ENCODE peak calls at places on chromosomes 3 and 15, in seven cellular contexts. I, D, Q, L, W, V and A are unnamed samples.

GRCh38 chr15:99476413-99477222 is 89.2 kb upstream of the MEF2A start:
- DNase-seq in W (peak; percentile 54), I (peak; percentile 40), Q (peak; percentile 96), L (no peak), V (peak; percentile 100), D (peak; percentile 44), A (no peak)

GRCh38 chr3:105616374-105616915 is 249.7 kb downstream of the ALCAM start:
- DNase-seq in D (no peak), L (no peak), Q (no peak), I (no peak), V (no peak), W (no peak), A (no peak)

GRCh38 chr15:35624881-35625280 is 78.9 kb upstream of the DPH6 start:
- DNase-seq in D (no peak), V (peak; percentile 86), L (no peak), W (no peak), Q (peak; percentile 84), I (no peak), A (peak; percentile 78)

GRCh38 chr3:140842984-140843649 is 98.5 kb upstream of the SLC25A36 start:
- DNase-seq in V (no peak), D (no peak), W (no peak), L (no peak), Q (no peak), I (no peak), A (no peak)

GRCh38 chr15:33044598-33044997 is 149.9 kb downstream of the FMN1 start:
- DNase-seq in V (no peak), L (no peak), W (no peak), D (no peak), I (no peak), Q (no peak), A (no peak)

GRCh38 chr15:91660174-91660649 is 193.3 kb upstream of the SLCO3A1 start:
- DNase-seq in L (no peak), Q (no peak), W (no peak), D (no peak), V (no peak), I (no peak), A (no peak)

GRCh38 chr15:39594056-39594763 is 13.3 kb downstream of the THBS1 start:
- DNase-seq in D (no peak), I (no peak), Q (peak; percentile 35), W (no peak), L (no peak), V (peak; percentile 8), A (no peak)

GRCh38 chr3:43207628-43208085 is 78.7 kb upstream of the SNRK start:
- DNase-seq in W (no peak), L (no peak), I (no peak), V (no peak), Q (peak; percentile 35), D (no peak), A (no peak)

GRCh38 chr3:129461461-129462146 is 21.6 kb downstream of the IFT122 start:
- DNase-seq in W (peak; percentile 51), Q (peak; percentile 86), L (no peak), V (no peak), D (peak; percentile 40), I (no peak), A (no peak)

DNA sequence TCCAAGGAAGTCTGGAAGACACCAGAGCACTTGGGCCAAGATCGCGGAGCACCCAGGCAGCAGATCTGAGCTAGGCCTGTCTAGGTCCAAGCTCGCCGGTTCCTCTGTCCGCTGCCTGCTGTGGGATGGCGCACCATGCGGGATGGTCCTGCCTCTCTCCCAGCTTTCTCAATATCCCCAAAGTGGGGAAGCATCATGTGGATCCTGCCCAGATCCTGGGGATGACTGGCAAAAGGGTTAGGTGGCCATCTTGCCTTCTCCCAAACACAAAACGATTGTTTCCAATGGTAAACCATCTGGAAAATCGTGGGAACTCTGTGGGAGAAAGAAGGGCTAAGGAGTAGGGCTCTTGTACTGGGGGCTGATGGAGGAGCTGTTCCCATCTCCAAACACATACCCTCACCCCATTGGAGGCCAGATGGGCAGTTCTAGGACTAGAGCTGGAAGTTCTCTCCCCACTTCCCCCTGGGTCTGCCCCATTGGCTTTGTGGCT is 8.9 kb downstream of the PRKCD start:
- DNase-seq in D (no peak), L (no peak), V (no peak), I (no peak), W (no peak), Q (no peak), A (no peak)
- H3K27ac ChIP-seq in D (peak overlapping the region; percentile 36), L (no peak overlapping the region), V (no peak overlapping the region), I (no peak overlapping the region), W (no peak overlapping the region), Q (no peak overlapping the region), A (no peak overlapping the region)

GRCh38 chr15:41661078-41661528 is 898 bp downstream of the MGA start:
- DNase-seq in D (no peak), L (no peak), I (peak; percentile 8), V (no peak), Q (no peak), W (no peak), A (no peak)

GRCh38 chr15:41659190-41659589 is 1.0 kb upstream of the MGA start:
- DNase-seq in I (no peak), V (no peak), W (no peak), D (no peak), Q (no peak), L (no peak), A (no peak)

GRCh38 chr15:41661529-41662225 is 1.5 kb downstream of the MGA start:
- DNase-seq in V (peak; percentile 87), I (peak; percentile 77), L (peak; percentile 73), W (peak; percentile 66), Q (peak; percentile 94), D (peak; percentile 67), A (peak; percentile 78)

GRCh38 chr15:41659855-41660234 is 360 bp upstream of the MGA start:
- DNase-seq in Q (no peak), L (no peak), I (no peak), V (no peak), D (peak; percentile 17), W (no peak), A (no peak)

DNA sequence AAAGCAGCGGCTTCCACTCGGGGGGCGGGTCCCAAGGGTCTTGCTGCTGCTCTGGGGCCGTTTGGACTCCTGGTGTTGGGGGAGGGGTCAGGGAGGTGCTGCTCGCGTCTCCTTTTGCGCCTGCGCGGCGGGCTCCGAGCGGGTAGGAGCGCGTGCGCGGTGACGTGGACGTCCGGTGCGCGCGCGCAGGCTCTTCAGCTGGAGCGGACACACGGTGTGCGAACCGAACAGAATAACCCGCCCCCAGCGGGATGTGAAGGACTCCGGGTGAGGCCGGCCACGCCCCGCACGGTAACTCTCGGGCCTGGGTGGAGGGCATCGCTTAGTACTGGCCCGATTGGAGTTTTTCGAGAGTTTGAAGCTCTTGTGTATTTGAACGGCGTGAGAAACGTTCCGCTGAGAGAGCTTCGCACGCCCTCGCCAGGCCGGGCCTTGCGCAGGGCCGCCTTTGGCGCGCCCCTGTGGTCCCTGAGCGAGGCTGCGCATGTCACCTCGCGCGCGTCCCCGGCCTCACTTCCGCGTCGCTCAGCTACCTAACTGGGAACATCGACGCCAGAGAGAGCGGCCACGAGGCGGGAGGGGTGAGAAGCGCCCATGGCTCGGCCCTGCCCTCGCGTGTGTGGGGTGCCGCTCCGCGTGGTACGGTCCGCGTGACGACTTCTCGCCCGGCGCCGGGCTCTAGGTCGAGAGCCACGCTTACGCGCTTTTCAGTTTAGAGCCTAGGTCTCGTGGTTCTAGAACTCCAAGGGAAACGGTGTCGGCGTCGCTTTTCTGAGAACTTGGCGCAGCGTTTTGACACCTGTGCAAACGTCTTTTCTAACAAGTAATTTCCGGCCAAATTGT is at the start of gene MGA:
- DNase-seq in I (peak; percentile 91), V (peak; percentile 93), Q (peak; percentile 94), D (peak; percentile 91), W (peak; percentile 91), L (peak; percentile 88), A (peak; percentile 93)
- H3K27ac ChIP-seq in I (peak within 1 kb of the TSS; percentile 82), V (peak within 1 kb of the TSS; percentile 86), Q (peak within 1 kb of the TSS; percentile 88), D (peak within 1 kb of the TSS; percentile 88), W (peak within 1 kb of the TSS; percentile 80), L (peak within 1 kb of the TSS; percentile 65), A (peak within 1 kb of the TSS; percentile 61)

GRCh38 chr15:67090297-67091072 is 25.1 kb downstream of the SMAD3 start:
- DNase-seq in D (no peak), Q (peak; percentile 58), V (no peak), L (no peak), I (no peak), W (no peak), A (no peak)

GRCh38 chr15:67087507-67088172 is 22.2 kb downstream of the SMAD3 start:
- DNase-seq in V (no peak), L (no peak), W (no peak), Q (no peak), D (no peak), I (no peak), A (no peak)

GRCh38 chr15:67091073-67091965 is 25.9 kb downstream of the SMAD3 start:
- DNase-seq in D (peak; percentile 74), L (peak; percentile 77), W (peak; percentile 73), I (no peak), V (peak; percentile 99), Q (peak; percentile 98), A (no peak)

GRCh38 chr15:67091966-67092677 is 26.7 kb downstream of the SMAD3 start:
- DNase-seq in V (no peak), Q (no peak), D (no peak), W (no peak), I (no peak), L (no peak), A (no peak)

DNA sequence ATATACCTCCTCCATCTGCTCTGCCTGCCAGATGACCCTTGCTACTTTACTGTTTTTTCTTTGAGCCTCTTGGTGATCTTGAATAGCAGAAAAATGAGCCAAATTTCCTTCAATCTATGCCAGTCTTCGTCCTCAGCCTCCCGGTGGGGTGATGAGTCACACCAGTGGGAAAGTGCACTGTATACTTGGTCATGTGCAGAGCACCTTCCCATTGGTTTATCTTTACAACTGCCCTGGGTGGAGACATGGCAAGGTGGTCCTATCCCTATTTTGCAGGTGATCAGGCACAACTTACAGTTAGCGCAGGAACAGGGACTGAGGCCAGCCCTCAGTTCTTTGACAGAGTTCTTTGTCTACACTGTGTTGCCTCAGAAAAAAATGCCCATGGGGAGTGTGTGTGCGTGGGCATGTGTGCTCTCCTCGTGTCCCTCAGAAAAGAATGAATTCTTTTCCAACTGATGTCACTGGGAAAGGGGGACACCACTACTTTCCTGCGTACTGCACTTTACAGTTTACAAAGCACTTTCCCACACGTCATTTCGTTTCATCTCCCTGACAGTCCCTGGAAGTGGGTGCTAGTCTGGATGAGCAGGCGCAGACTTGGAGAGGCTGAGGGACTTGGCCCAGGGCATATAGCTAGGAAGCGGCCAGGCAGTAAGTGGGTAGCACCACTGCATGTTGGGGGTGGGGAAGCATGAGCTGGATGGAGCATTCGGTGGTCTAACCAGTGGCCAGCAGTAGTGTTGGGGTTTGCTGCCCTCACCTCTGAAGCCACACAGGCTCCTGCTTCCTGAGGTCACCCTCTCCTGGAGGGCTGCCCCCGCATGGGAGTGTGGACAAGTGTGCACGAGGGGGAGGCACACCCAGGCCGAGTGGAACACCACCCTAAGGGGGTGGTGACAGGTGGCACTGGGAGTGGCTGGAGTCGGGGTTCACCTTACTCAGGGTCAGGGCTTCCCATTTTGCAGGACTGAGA is 24.1 kb downstream of the SMAD3 start:
- DNase-seq in Q (peak; percentile 78), D (no peak), L (no peak), W (no peak), V (peak; percentile 67), I (no peak), A (no peak)
- H3K27ac ChIP-seq in Q (no peak overlapping the region), D (no peak overlapping the region), L (no peak overlapping the region), W (no peak overlapping the region), V (peak overlapping the region; percentile 75), I (no peak overlapping the region), A (no peak overlapping the region)

DNA sequence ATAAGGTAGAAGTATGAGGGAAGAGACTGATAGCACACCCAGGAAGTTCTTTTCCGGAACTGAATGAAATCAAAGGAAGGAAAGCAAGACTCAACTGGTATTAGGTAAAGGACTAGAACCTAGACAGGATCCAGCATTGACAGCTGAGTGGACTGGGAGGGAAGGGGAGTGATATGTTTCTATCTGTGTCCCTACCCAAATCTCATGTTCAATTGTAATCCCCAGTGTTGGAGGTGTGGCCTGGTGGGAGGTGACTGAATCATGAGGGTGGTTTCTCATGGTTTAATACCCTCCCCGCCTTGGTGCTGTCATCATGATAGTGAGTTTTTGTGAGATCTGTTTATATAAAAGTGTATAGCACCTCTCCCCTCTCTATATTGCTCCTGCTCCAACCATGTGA is 415.9 kb upstream of the KCNMB2 start:
- DNase-seq in W (no peak), D (no peak), L (no peak), V (no peak), Q (no peak), I (no peak), A (no peak)
- H3K27ac ChIP-seq in W (no peak overlapping the region), D (no peak overlapping the region), L (no peak overlapping the region), V (no peak overlapping the region), Q (peak overlapping the region; percentile 98), I (no peak overlapping the region), A (no peak overlapping the region)